ENCODE peak calls at places on chromosomes 2 and 18, in four cellular contexts. M is H1, W is HepG2, H is K562. S is an unnamed sample.

GRCh38 chr2:173750831-173751230 is 214.3 kb downstream of the SP3 start:
- DNase-seq in M (no peak), H (no peak), W (no peak), S (no peak)

GRCh38 chr2:148391324-148391723 is 253.2 kb upstream of the EPC2 start:
- DNase-seq in W (no peak), H (no peak), M (no peak), S (no peak)

GRCh38 chr2:16030206-16031054 is 90.1 kb downstream of the MYCN start:
- DNase-seq in W (no peak), M (no peak), H (no peak), S (no peak)

GRCh38 chr2:236873666-236874065 is 212.0 kb upstream of the COPS8 start:
- DNase-seq in M (no peak), H (no peak), W (no peak), S (no peak)

GRCh38 chr2:195368530-195369216 is 288.4 kb upstream of the SLC39A10 start:
- DNase-seq in H (peak), M (no peak), W (no peak), S (no peak)

GRCh38 chr2:26400723-26401122 is 997 bp upstream of the DRC1 start:
- DNase-seq in H (no peak), M (no peak), W (no peak), S (no peak)

GRCh38 chr2:28687640-28688039 is 64.0 kb upstream of the PPP1CB start:
- DNase-seq in M (no peak), W (no peak), H (no peak), S (no peak)

GRCh38 chr2:102258386-102259074 is 52.8 kb upstream of the IL1RL1 start:
- DNase-seq in W (no peak), H (no peak), M (no peak), S (no peak)

GRCh38 chr2:159936471-159936870 is 125.9 kb downstream of the PLA2R1 start:
- DNase-seq in H (peak), M (no peak), W (no peak), S (peak)

GRCh38 chr2:181364492-181365175 is 92.6 kb upstream of the ITGA4 start:
- DNase-seq in M (no peak), W (no peak), H (no peak), S (no peak)

GRCh38 chr2:2191110-2191707 is 139.9 kb downstream of the MYT1L start:
- DNase-seq in M (no peak), W (no peak), H (no peak), S (no peak)

GRCh38 chr2:63849381-63850203 is 7.9 kb downstream of the UGP2 start:
- DNase-seq in H (no peak), M (peak), W (no peak), S (peak)

GRCh38 chr18:59787998-59788875 is 91.0 kb upstream of the CCBE1 start:
- DNase-seq in M (no peak), H (no peak), W (no peak), S (no peak)

GRCh38 chr2:123061534-123061933 is 963.6 kb upstream of the CNTNAP5 start:
- DNase-seq in H (no peak), M (peak), W (no peak), S (peak)

GRCh38 chr2:187994464-187995331 is 297.0 kb upstream of the GULP1 start:
- DNase-seq in H (no peak), W (no peak), M (no peak), S (no peak)

GRCh38 chr18:67385455-67385854 is 131.1 kb downstream of the DSEL start:
- DNase-seq in M (no peak), W (peak), H (no peak), S (no peak)

GRCh38 chr18:46053368-46054095 is 18.5 kb downstream of the PSTPIP2 start:
- DNase-seq in W (no peak), H (no peak), M (no peak), S (no peak)

GRCh38 chr18:7273301-7273911 is 42.5 kb downstream of the LRRC30 start:
- DNase-seq in W (no peak), M (no peak), H (no peak), S (no peak)

GRCh38 chr2:29640360-29640759 is 281.0 kb downstream of the ALK start:
- DNase-seq in W (no peak), H (no peak), M (no peak), S (no peak)

GRCh38 chr2:150391779-150392178 is 95.7 kb downstream of the RND3 start:
- DNase-seq in M (no peak), W (no peak), H (no peak), S (no peak)

GRCh38 chr2:240730506-240731326 is 39.0 kb downstream of the AQP12A start:
- DNase-seq in M (no peak), H (no peak), W (no peak), S (no peak)

GRCh38 chr2:203626952-203627681 is 79.3 kb upstream of the CD28 start:
- DNase-seq in M (no peak), W (no peak), H (no peak), S (no peak)

GRCh38 chr2:18741888-18742287 is 152.5 kb upstream of the NT5C1B start:
- DNase-seq in W (no peak), H (no peak), M (no peak), S (peak)

GRCh38 chr18:48031011-48031480 is 100.6 kb upstream of the SMAD2 start:
- DNase-seq in W (peak), M (peak), H (peak), S (peak)

GRCh38 chr2:224042191-224042696 is 3.2 kb upstream of the SERPINE2 start:
- DNase-seq in H (no peak), M (no peak), W (no peak), S (no peak)

GRCh38 chr2:218152777-218153176 is 14.0 kb downstream of the CXCR1 start:
- DNase-seq in W (no peak), M (no peak), H (no peak), S (no peak)

GRCh38 chr2:48016620-48017019 is 110.3 kb upstream of the FBXO11 start:
- DNase-seq in M (no peak), H (peak), W (peak), S (peak)

GRCh38 chr2:47867205-47867604 is 39.1 kb downstream of the FBXO11 start:
- DNase-seq in W (no peak), M (no peak), H (no peak), S (no peak)

GRCh38 chr2:182259629-182260150 is 167.1 kb downstream of the PDE1A start:
- DNase-seq in M (no peak), H (no peak), W (no peak), S (no peak)

GRCh38 chr2:122531803-122532344 is 776.4 kb downstream of the TSN start:
- DNase-seq in M (peak), W (no peak), H (no peak), S (peak)

GRCh38 chr2:68577183-68577582 is 66.2 kb upstream of the PROKR1 start:
- DNase-seq in H (no peak), W (no peak), M (no peak), S (no peak)

GRCh38 chr2:26901326-26902183 is 53.6 kb downstream of the DPYSL5 start:
- DNase-seq in W (no peak), M (no peak), H (no peak), S (peak)

GRCh38 chr18:48948112-48949050 is 2.4 kb downstream of the SMAD7 start:
- DNase-seq in M (no peak), H (peak), W (peak), S (peak)

GRCh38 chr18:47912794-47913594 is 17.5 kb downstream of the SMAD2 start:
- DNase-seq in M (no peak), H (no peak), W (no peak), S (no peak)

GRCh38 chr2:44169155-44169898 is 652 bp downstream of the PPM1B start:
- DNase-seq in H (peak), M (no peak), W (peak), S (peak)

GRCh38 chr18:58805482-58806187 is 59.0 kb upstream of the ZNF532 start:
- DNase-seq in W (no peak), M (no peak), H (no peak), S (no peak)

DNA sequence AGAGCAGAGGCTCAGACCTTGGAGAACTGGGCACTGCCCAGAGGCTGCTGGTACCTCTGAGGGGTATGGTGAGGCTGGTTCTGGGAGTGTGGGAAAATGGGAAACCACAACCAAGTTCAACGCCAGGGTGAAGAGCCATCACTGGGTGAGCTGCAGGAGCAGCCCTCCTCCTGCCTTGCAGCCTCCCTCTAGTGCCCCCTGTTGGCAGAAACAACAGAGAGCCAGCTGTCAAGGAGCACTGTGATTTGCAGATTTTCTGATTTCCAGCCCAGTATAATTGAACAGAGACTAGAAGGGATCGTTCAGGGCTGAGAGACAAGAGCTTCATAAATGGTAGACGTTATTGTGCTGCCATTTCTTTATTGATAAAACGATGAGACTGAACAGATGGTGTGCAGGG is 50.5 kb downstream of the MAPK4 start:
- DNase-seq in W (no peak), M (no peak), H (peak), S (peak)
- TF ChIP-seq CREB1 in W (no peak), M (no peak), H (no peak), S (no peak)

GRCh38 chr2:46460991-46461715 is 18.2 kb upstream of the TMEM247 start:
- DNase-seq in H (peak), M (peak), W (peak), S (peak)

GRCh38 chr2:46461716-46462171 is 17.6 kb upstream of the TMEM247 start:
- DNase-seq in W (no peak), H (no peak), M (no peak), S (no peak)

GRCh38 chr2:46458763-46459505 is 20.4 kb upstream of the TMEM247 start:
- DNase-seq in M (no peak), H (no peak), W (no peak), S (no peak)

GRCh38 chr2:46459694-46460093 is 19.7 kb upstream of the TMEM247 start:
- DNase-seq in M (no peak), H (no peak), W (no peak), S (no peak)

GRCh38 chr2:46460241-46460921 is 19.0 kb upstream of the TMEM247 start:
- DNase-seq in M (no peak), H (no peak), W (peak), S (no peak)
- TF ChIP-seq CREB1 in M (no peak), H (no peak), W (no peak), S (no peak)

GRCh38 chr18:50183556-50183955 is 11.4 kb downstream of the MYO5B start:
- DNase-seq in H (no peak), M (no peak), W (peak), S (peak)
- TF ChIP-seq CREB1 in H (no peak), M (no peak), W (no peak), S (no peak)

GRCh38 chr2:118881490-118882129 is 34.2 kb upstream of the EN1 start:
- DNase-seq in H (peak), W (peak), M (peak), S (peak)
- TF ChIP-seq CREB1 in H (no peak), W (no peak), M (no peak), S (no peak)